ENCODE peak calls at places on chromosome 15, in four cellular contexts. F is thyroid gland, L is IMR-90, Q is NT2/D1. H is an unnamed sample.

GRCh38 chr15:74202461-74203401 is at the start of gene STRA6:
- DNase-seq in F (no peak), L (no peak), Q (peak), H (no peak)

GRCh38 chr15:56719774-56720555 is 13.3 kb downstream of the ZNF280D start:
- DNase-seq in F (no peak), L (no peak), Q (no peak), H (no peak)

GRCh38 chr15:62506217-62506805 is 341.2 kb upstream of the C2CD4B start:
- DNase-seq in F (no peak), L (peak), Q (peak), H (no peak)

GRCh38 chr15:100987143-100987542 is 68.0 kb downstream of the LRRK1 start:
- DNase-seq in F (no peak), L (peak), Q (no peak), H (no peak)

GRCh38 chr15:78087944-78088772 is 4.2 kb upstream of the SH2D7 start:
- DNase-seq in F (no peak), L (peak), Q (no peak), H (no peak)

GRCh38 chr15:68372291-68372811 is 59.6 kb downstream of the ITGA11 start:
- DNase-seq in F (peak), L (no peak), Q (peak), H (no peak)

GRCh38 chr15:96341465-96342142 is 11.1 kb downstream of the NR2F2 start:
- DNase-seq in F (no peak), L (no peak), Q (no peak), H (no peak)

GRCh38 chr15:70853270-70853854 is 595 bp downstream of the LARP6 start:
- DNase-seq in F (peak), L (peak), Q (peak), H (no peak)

GRCh38 chr15:77544162-77544561 is 88.5 kb downstream of the LINGO1 start:
- DNase-seq in F (no peak), L (no peak), Q (no peak), H (no peak)

DNA sequence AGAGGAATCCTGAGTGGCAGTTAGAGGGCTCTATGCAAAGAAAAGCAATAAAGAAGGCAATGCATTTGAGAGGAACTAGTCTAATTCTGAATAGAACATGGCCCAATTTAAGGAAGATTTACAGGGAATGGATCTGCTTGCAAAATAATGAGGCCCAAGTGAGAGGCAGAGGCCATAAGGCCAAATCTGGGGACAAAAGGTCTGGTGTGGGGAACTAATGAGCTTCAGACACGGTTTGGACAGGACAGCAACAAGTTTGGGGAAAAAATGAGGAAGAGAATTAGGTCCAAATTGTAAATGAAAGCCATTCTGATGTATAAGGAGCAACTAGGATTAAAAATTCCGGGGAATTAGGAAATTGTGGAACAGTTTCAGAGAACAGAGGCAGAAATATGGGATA is 73.9 kb downstream of the RBPMS2 start:
- DNase-seq in F (no peak), L (no peak), Q (no peak), H (no peak)
- H3K4me3 ChIP-seq in F (no peak), L (peak), Q (peak), H (no peak)

GRCh38 chr15:82647835-82648256 is 683 bp upstream of the CPEB1 start:
- DNase-seq in F (peak), L (no peak), Q (peak), H (peak)
- H3K4me3 ChIP-seq in F (peak), L (peak), Q (peak), H (peak)

GRCh38 chr15:92869263-92869940 is 30.7 kb upstream of the CHD2 start:
- DNase-seq in F (peak), L (peak), Q (no peak), H (no peak)

GRCh38 chr15:92864127-92864814 is 35.9 kb upstream of the CHD2 start:
- DNase-seq in F (no peak), L (no peak), Q (no peak), H (no peak)

DNA sequence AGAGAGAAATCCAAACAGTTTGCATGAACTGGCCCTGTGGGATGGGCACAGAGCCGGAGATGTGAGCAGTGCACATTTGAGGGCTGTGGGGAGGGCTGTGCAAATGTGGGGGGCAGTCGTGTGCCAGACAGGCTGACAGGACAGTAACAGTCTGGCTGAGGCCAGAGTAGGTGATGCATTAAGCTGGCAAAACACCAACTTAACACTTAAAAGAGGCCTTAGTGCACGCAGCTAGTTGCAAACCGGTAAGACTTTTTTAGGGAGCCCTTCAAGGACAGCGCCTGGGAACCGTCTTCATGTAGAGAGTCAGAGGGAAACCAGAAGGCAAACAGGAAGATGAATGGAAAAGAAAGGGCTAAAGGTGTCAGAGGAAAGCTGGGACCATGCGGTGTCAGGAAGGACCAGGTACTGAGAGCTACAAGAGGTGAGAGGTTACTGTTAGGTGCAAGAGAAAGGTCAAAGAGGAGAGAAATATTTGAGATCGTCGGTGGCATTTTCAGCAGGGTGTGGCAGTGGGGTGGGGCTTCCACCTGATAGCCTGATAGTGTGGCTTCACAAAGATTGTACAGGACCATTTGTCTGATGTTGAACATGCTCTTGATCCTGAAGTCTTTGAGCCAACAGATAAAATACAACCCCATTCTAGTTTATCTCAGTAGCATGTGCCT is 30.0 kb upstream of the CHD2 start:
- DNase-seq in F (peak), L (peak), Q (no peak), H (no peak)
- H3K4me3 ChIP-seq in F (no peak), L (no peak), Q (no peak), H (no peak)

GRCh38 chr15:59436774-59437472 is 1.1 kb upstream of the FAM81A start:
- DNase-seq in F (no peak), L (no peak), Q (no peak), H (no peak)
- H3K4me3 ChIP-seq in F (peak), L (no peak), Q (peak), H (peak)

GRCh38 chr15:31483053-31483923 is 156.7 kb downstream of the KLF13 start:
- DNase-seq in F (no peak), L (no peak), Q (no peak), H (peak)
- H3K4me3 ChIP-seq in F (no peak), L (peak), Q (peak), H (no peak)

GRCh38 chr15:40590635-40591105 is 3.4 kb upstream of the KNL1 start:
- DNase-seq in F (no peak), L (no peak), Q (no peak), H (no peak)
- H3K4me3 ChIP-seq in F (no peak), L (no peak), Q (no peak), H (no peak)

GRCh38 chr15:66706840-66707239 is 4.8 kb downstream of the SMAD6 start:
- DNase-seq in F (peak), L (no peak), Q (no peak), H (no peak)
- H3K4me3 ChIP-seq in F (peak), L (no peak), Q (no peak), H (no peak)

DNA sequence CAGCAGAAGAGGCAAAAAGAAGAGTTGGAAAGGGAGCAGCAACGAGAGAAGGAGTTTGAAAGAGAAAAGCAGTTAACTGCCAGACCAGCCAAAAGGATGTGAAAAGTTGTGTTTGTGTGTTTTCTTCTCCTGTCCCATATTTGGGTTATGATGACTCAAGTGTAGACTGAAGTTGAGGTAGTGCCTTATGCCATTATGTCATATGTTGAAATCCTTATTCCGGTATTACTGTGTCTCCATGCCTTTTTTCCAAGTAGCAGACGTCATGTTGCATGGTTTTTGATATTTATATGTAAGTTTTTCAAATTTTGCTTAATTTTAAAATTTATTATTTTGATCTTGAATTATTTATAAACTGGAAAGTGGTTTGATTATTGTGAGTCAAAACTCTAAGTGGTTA is 19.2 kb downstream of the BLOC1S6 start:
- DNase-seq in F (no peak), L (peak), Q (no peak), H (no peak)
- H3K4me3 ChIP-seq in F (no peak), L (no peak), Q (no peak), H (no peak)

H was measured in CD4-positive, alpha-beta memory T cell.